ENCODE peak calls at places on chromosome 9, in ten cellular contexts. U, B, Y, K, R, N, A, W, L and H are unnamed samples.

GRCh38 chr9:108761530-108762347 is 94.0 kb downstream of the ACTL7B start:
- DNase-seq in U (peak; percentile 70), B (peak; percentile 65), Y (peak; percentile 50), K (no peak), R (peak; percentile 43), N (peak; percentile 33), A (peak; percentile 71), W (peak; percentile 79), L (peak; percentile 47), H (peak; percentile 69)

GRCh38 chr9:122206118-122207046 is 22.4 kb downstream of the LHX6 start:
- DNase-seq in U (no peak), B (no peak), Y (no peak), K (no peak), R (no peak), N (no peak), A (no peak), W (no peak), L (no peak), H (no peak)

GRCh38 chr9:94985649-94986048 is 259.1 kb downstream of the AOPEP start:
- DNase-seq in U (no peak), B (no peak), Y (no peak), K (no peak), R (no peak), N (no peak), A (no peak), W (peak; percentile 25), L (no peak), H (no peak)

GRCh38 chr9:98521141-98521540 is 187.6 kb downstream of the GABBR2 start:
- DNase-seq in U (no peak), B (no peak), Y (no peak), K (no peak), R (peak; percentile 71), N (no peak), A (no peak), W (no peak), L (no peak), H (no peak)

GRCh38 chr9:131382850-131383729 is 10.8 kb upstream of the PRRC2B start:
- DNase-seq in U (no peak), B (peak; percentile 68), Y (peak; percentile 72), K (no peak), R (peak; percentile 60), N (no peak), A (peak; percentile 52), W (peak; percentile 4), L (peak; percentile 68), H (no peak)

GRCh38 chr9:116765009-116765408 is 77.9 kb downstream of the TRIM32 start:
- DNase-seq in U (no peak), B (no peak), Y (no peak), K (no peak), R (no peak), N (no peak), A (no peak), W (no peak), L (no peak), H (no peak)

GRCh38 chr9:91775011-91775707 is 174.9 kb downstream of the ROR2 start:
- DNase-seq in U (peak; percentile 75), B (peak; percentile 84), Y (peak; percentile 66), K (no peak), R (peak; percentile 36), N (peak; percentile 31), A (peak; percentile 87), W (peak; percentile 77), L (peak; percentile 43), H (peak; percentile 86)

GRCh38 chr9:34413229-34413852 is 36.6 kb upstream of the MYORG start:
- DNase-seq in U (peak; percentile 75), B (peak; percentile 78), Y (peak; percentile 27), K (no peak), R (peak; percentile 42), N (no peak), A (peak; percentile 77), W (peak; percentile 45), L (peak; percentile 31), H (no peak)

GRCh38 chr9:2599896-2600295 is 21.7 kb upstream of the VLDLR start:
- DNase-seq in U (no peak), B (no peak), Y (no peak), K (no peak), R (no peak), N (no peak), A (no peak), W (no peak), L (no peak), H (no peak)

GRCh38 chr9:4147476-4148214 is 152.2 kb downstream of the GLIS3 start:
- DNase-seq in U (no peak), B (no peak), Y (peak; percentile 79), K (no peak), R (no peak), N (no peak), A (no peak), W (no peak), L (peak; percentile 34), H (no peak)

GRCh38 chr9:72674961-72675360 is 153.6 kb downstream of the TMC1 start:
- DNase-seq in U (no peak), B (no peak), Y (no peak), K (no peak), R (no peak), N (no peak), A (no peak), W (no peak), L (no peak), H (no peak)

GRCh38 chr9:90855208-90856000 is 53.8 kb downstream of the SYK start:
- DNase-seq in U (no peak), B (no peak), Y (no peak), K (no peak), R (no peak), N (no peak), A (no peak), W (no peak), L (no peak), H (no peak)

GRCh38 chr9:4832786-4833579 is 40.2 kb downstream of the RCL1 start:
- DNase-seq in U (no peak), B (no peak), Y (peak; percentile 89), K (no peak), R (peak; percentile 98), N (peak; percentile 94), A (no peak), W (no peak), L (peak; percentile 94), H (no peak)

GRCh38 chr9:34589656-34590375 is at the start of gene CNTFR:
- DNase-seq in U (no peak), B (peak; percentile 63), Y (no peak), K (no peak), R (no peak), N (no peak), A (no peak), W (peak; percentile 63), L (no peak), H (peak; percentile 93)

GRCh38 chr9:104948277-104948676 is 20.3 kb upstream of the ABCA1 start:
- DNase-seq in U (no peak), B (no peak), Y (no peak), K (no peak), R (no peak), N (no peak), A (no peak), W (no peak), L (peak; percentile 58), H (no peak)

GRCh38 chr9:97398999-97399758 is 12.7 kb upstream of the TDRD7 start:
- DNase-seq in U (peak; percentile 77), B (peak; percentile 83), Y (peak; percentile 85), K (no peak), R (peak; percentile 76), N (peak; percentile 73), A (peak; percentile 92), W (peak; percentile 78), L (peak; percentile 54), H (peak; percentile 82)

GRCh38 chr9:97394881-97395280 is 17.0 kb upstream of the TDRD7 start:
- DNase-seq in U (no peak), B (no peak), Y (no peak), K (no peak), R (no peak), N (no peak), A (no peak), W (no peak), L (peak; percentile 85), H (no peak)

GRCh38 chr9:97396256-97396655 is 15.6 kb upstream of the TDRD7 start:
- DNase-seq in U (no peak), B (no peak), Y (no peak), K (no peak), R (no peak), N (no peak), A (no peak), W (no peak), L (no peak), H (no peak)

GRCh38 chr9:97395745-97396144 is 16.2 kb upstream of the TDRD7 start:
- DNase-seq in U (no peak), B (no peak), Y (no peak), K (no peak), R (no peak), N (no peak), A (no peak), W (no peak), L (no peak), H (no peak)

GRCh38 chr9:97397220-97397619 is 14.7 kb upstream of the TDRD7 start:
- DNase-seq in U (peak; percentile 14), B (no peak), Y (no peak), K (peak; percentile 66), R (no peak), N (no peak), A (no peak), W (no peak), L (no peak), H (no peak)
- TF ChIP-seq MAX in U (no peak), B (no peak), Y (no peak), K (no peak), R (no peak), N (no peak), A (no peak), W (no peak), L (no peak), H (no peak)

GRCh38 chr9:37550781-37551180 is 25.4 kb downstream of the FBXO10 start:
- DNase-seq in U (no peak), B (no peak), Y (no peak), K (no peak), R (no peak), N (no peak), A (no peak), W (no peak), L (no peak), H (no peak)
- TF ChIP-seq MAX in U (no peak), B (no peak), Y (no peak), K (no peak), R (no peak), N (no peak), A (no peak), W (no peak), L (no peak), H (no peak)

GRCh38 chr9:125752070-125752628 is 5.0 kb downstream of the PBX3 start:
- DNase-seq in U (no peak), B (no peak), Y (no peak), K (no peak), R (no peak), N (no peak), A (no peak), W (no peak), L (no peak), H (no peak)
- TF ChIP-seq MAX in U (no peak), B (no peak), Y (no peak), K (no peak), R (no peak), N (no peak), A (no peak), W (no peak), L (no peak), H (no peak)

DNA sequence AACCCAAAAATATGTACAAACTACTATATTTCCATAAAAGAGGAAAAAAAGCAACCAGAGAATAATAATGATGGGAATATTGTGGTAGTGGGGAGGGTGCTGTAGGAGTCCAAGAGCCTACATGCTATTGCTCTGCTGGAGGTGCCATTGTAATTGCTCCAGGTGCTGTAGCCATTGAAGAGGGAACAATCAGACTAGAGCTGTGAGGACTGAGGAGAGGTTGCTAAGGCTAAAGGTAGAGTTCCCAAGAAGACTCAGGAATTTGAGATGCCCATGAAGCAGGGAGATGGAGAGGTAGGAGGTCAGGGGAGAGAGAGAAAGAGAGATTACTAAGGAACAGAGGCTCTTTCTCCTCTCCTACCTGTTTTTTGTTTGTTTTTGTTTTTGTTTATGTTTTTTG is 394.0 kb downstream of the DMRTA1 start:
- DNase-seq in U (no peak), B (no peak), Y (no peak), K (no peak), R (no peak), N (no peak), A (no peak), W (no peak), L (no peak), H (no peak)
- TF ChIP-seq MAX in U (no peak), B (no peak), Y (no peak), K (no peak), R (no peak), N (no peak), A (no peak), W (no peak), L (no peak), H (no peak)